ENCODE peak calls at places on chromosome 19, in four cellular contexts. One of them, this sample, is unnamed.

GRCh38 chr19:5126498-5127223 is 157.7 kb downstream of the KDM4B start:
- DNase-seq in tibial nerve: no peak
- DNase-seq in IMR-90: no peak
- DNase-seq in ovary: no peak
- DNase-seq in this sample: no peak

GRCh38 chr19:7742575-7742974 is 4.8 kb downstream of the CD209 start:
- DNase-seq in ovary: no peak
- DNase-seq in IMR-90: no peak
- DNase-seq in tibial nerve: no peak
- DNase-seq in this sample: no peak

GRCh38 chr19:44611812-44612295 is 1.5 kb upstream of the IGSF23 start:
- DNase-seq in IMR-90: no peak
- DNase-seq in tibial nerve: no peak
- DNase-seq in ovary: no peak
- DNase-seq in this sample: no peak

GRCh38 chr19:38018694-38019426 is 111.9 kb downstream of the SIPA1L3 start:
- DNase-seq in ovary: no peak
- DNase-seq in IMR-90: no peak
- DNase-seq in tibial nerve: no peak
- DNase-seq in this sample: no peak

GRCh38 chr19:53467503-53468262 is at the start of gene ZNF813:
- DNase-seq in tibial nerve: peak; percentile 97
- DNase-seq in IMR-90: peak; percentile 76
- DNase-seq in ovary: peak; percentile 96
- DNase-seq in this sample: peak; percentile 98

GRCh38 chr19:7668842-7669241 is at the start of gene RETN:
- DNase-seq in IMR-90: no peak
- DNase-seq in tibial nerve: no peak
- DNase-seq in ovary: no peak
- DNase-seq in this sample: no peak

GRCh38 chr19:5321851-5322681 is 18.5 kb downstream of the PTPRS start:
- DNase-seq in ovary: no peak
- DNase-seq in IMR-90: no peak
- DNase-seq in tibial nerve: no peak
- DNase-seq in this sample: no peak

GRCh38 chr19:41476583-41476982 is 33.6 kb downstream of the ERICH4 start:
- DNase-seq in tibial nerve: no peak
- DNase-seq in IMR-90: no peak
- DNase-seq in ovary: no peak
- DNase-seq in this sample: no peak

GRCh38 chr19:8451885-8452284 is 7.1 kb downstream of the HNRNPM start:
- DNase-seq in tibial nerve: no peak
- DNase-seq in ovary: no peak
- DNase-seq in IMR-90: peak; percentile 79
- DNase-seq in this sample: no peak

GRCh38 chr19:38691938-38692457 is 44.5 kb downstream of the ACTN4 start:
- DNase-seq in tibial nerve: no peak
- DNase-seq in IMR-90: peak; percentile 92
- DNase-seq in ovary: peak; percentile 63
- DNase-seq in this sample: no peak

GRCh38 chr19:38650911-38651584 is 3.6 kb downstream of the ACTN4 start:
- DNase-seq in tibial nerve: peak; percentile 61
- DNase-seq in ovary: peak; percentile 62
- DNase-seq in IMR-90: peak; percentile 60
- DNase-seq in this sample: no peak

GRCh38 chr19:49677901-49678674 is 1.0 kb downstream of the PRMT1 start:
- DNase-seq in tibial nerve: peak; percentile 83
- DNase-seq in ovary: peak; percentile 81
- DNase-seq in IMR-90: peak; percentile 62
- DNase-seq in this sample: peak; percentile 72

GRCh38 chr19:8515317-8515716 is 1.4 kb upstream of the ZNF414 start:
- DNase-seq in IMR-90: no peak
- DNase-seq in tibial nerve: no peak
- DNase-seq in ovary: no peak
- DNase-seq in this sample: no peak

GRCh38 chr19:6236310-6237291 is 43.2 kb downstream of the MLLT1 start:
- DNase-seq in ovary: peak; percentile 30
- DNase-seq in tibial nerve: no peak
- DNase-seq in IMR-90: no peak
- DNase-seq in this sample: no peak

GRCh38 chr19:6041991-6042421 is 64.1 kb upstream of the RANBP3 start:
- DNase-seq in ovary: no peak
- DNase-seq in tibial nerve: no peak
- DNase-seq in IMR-90: no peak
- DNase-seq in this sample: peak; percentile 13

GRCh38 chr19:48516536-48516935 is 4.9 kb upstream of the LMTK3 start:
- DNase-seq in tibial nerve: no peak
- DNase-seq in ovary: no peak
- DNase-seq in IMR-90: no peak
- DNase-seq in this sample: no peak

GRCh38 chr19:42816901-42817300 is 51.4 kb upstream of the PSG8 start:
- DNase-seq in tibial nerve: no peak
- DNase-seq in IMR-90: peak; percentile 31
- DNase-seq in ovary: no peak
- DNase-seq in this sample: no peak

GRCh38 chr19:16135410-16136127 is 7.9 kb upstream of the HSH2D start:
- DNase-seq in IMR-90: no peak
- DNase-seq in tibial nerve: no peak
- DNase-seq in ovary: no peak
- DNase-seq in this sample: no peak
- H3K27ac ChIP-seq in IMR-90: no peak overlapping the region
- H3K27ac ChIP-seq in tibial nerve: no peak overlapping the region
- H3K27ac ChIP-seq in ovary: no peak overlapping the region
- H3K27ac ChIP-seq in this sample: no peak overlapping the region

DNA sequence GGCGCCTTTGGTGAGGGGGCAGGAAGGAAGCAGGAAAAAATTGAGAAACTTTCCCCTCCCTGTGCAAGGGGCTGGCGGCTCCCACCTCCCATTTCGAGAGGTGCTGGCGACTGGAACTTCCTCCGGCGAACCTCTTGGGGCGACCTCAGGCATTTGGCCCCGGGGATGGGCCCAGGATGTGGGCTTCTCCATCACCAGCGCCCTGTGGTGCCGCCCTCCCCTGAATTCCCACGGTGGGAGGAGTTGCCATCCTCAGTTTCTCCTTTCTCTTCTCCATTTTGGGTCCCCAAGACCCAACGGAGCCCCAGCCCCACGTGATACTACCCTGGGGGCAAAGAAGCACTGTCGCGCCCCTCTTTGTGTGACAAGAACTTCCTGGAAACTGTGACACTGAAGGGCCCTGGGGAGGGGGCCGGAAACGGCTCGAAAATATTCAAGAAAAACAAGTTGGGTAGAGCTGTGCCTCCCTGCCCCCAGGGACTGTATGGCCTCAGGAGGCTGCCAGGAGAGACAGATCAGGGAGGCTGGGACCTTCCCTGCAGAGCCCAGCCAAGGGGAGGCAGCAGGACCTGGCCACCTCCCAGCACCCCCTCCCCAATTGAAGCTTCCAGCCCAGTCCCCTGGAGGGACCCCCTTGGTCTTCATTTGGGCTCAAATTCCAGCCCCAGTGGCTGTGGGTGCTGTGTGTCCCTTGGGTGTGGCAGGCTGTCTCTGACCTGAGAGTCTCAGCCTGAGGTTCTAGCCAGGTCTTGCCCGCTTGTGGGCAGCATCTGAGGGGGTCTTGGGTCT is 16.2 kb upstream of the AP1M2 start:
- DNase-seq in IMR-90: no peak
- DNase-seq in tibial nerve: no peak
- DNase-seq in ovary: peak; percentile 34
- DNase-seq in this sample: no peak
- TF ChIP-seq CTCF in IMR-90: no peak
- TF ChIP-seq CTCF in tibial nerve: no peak
- TF ChIP-seq CTCF in ovary: no peak
- TF ChIP-seq CTCF in this sample: no peak

DNA sequence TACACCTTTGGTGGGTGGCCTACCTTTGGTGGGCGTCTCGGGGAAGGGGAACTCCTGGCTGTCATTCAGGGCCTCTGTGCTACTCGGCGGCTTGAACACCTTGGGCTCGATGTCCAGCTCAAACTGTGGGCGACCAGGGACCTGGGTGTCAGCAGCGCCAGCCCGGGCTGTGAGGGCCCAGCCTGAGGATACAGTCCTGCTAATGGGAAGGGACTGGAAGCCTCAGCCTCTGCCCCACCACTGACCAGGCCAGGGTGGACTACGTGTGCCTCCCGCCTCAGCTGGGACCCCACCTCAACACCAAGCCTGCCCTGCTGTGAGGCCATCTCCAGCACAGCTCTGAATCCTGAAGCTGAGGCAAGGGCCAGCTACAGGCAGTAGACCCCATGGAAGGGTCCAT is 7.7 kb downstream of the TMEM259 start:
- DNase-seq in IMR-90: no peak
- DNase-seq in ovary: no peak
- DNase-seq in tibial nerve: no peak
- DNase-seq in this sample: no peak
- TF ChIP-seq POLR2A in IMR-90: no peak
- TF ChIP-seq POLR2A in ovary: no peak
- TF ChIP-seq POLR2A in tibial nerve: no peak
- TF ChIP-seq POLR2A in this sample: no peak

GRCh38 chr19:18309525-18310064 is 13.3 kb downstream of the LSM4 start:
- DNase-seq in IMR-90: no peak
- DNase-seq in ovary: no peak
- DNase-seq in tibial nerve: no peak
- DNase-seq in this sample: no peak
- H3K27ac ChIP-seq in IMR-90: no peak overlapping the region
- H3K27ac ChIP-seq in ovary: peak overlapping the region; percentile 12
- H3K27ac ChIP-seq in tibial nerve: peak overlapping the region; percentile 100
- H3K27ac ChIP-seq in this sample: no peak overlapping the region

DNA sequence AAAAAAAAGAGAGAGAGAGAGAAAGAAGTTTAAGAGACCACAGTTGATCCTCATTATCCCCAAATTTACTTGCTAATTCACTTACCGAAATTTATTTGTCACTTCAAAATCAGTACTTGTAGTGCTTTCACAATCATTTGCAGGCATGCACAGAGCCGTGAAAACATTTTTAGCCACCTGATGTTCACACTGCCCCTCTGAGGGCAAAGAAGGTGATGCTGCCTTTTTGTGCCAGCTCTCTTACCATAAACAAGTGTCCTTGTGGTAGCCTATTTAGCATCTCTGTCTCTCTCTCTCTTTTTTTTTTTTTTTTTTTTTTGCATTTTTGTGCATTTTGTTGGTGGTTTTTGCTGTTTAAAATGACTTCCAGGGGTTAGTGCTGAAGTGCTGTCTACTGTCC is 24.0 kb upstream of the CASP14 start:
- DNase-seq in tibial nerve: no peak
- DNase-seq in IMR-90: no peak
- DNase-seq in ovary: no peak
- DNase-seq in this sample: peak; percentile 47
- TF ChIP-seq CTCF in tibial nerve: no peak
- TF ChIP-seq CTCF in IMR-90: no peak
- TF ChIP-seq CTCF in ovary: no peak
- TF ChIP-seq CTCF in this sample: no peak

GRCh38 chr19:12596927-12597548 is 13.6 kb downstream of the ZNF490 start:
- DNase-seq in ovary: no peak
- DNase-seq in tibial nerve: no peak
- DNase-seq in IMR-90: no peak
- DNase-seq in this sample: peak; percentile 62
- TF ChIP-seq POLR2A in ovary: no peak
- TF ChIP-seq POLR2A in tibial nerve: no peak
- TF ChIP-seq POLR2A in IMR-90: no peak
- TF ChIP-seq POLR2A in this sample: no peak

GRCh38 chr19:19316082-19316481 is 4.2 kb downstream of the SUGP1 start:
- DNase-seq in tibial nerve: no peak
- DNase-seq in IMR-90: no peak
- DNase-seq in ovary: no peak
- DNase-seq in this sample: no peak

GRCh38 chr19:19321143-19321577 is 531 bp downstream of the MAU2 start:
- DNase-seq in IMR-90: no peak
- DNase-seq in ovary: no peak
- DNase-seq in tibial nerve: no peak
- DNase-seq in this sample: peak; percentile 20

GRCh38 chr19:19320362-19321142 is at the start of the genes MAU2 and SUGP1:
- DNase-seq in tibial nerve: peak; percentile 82
- DNase-seq in IMR-90: peak; percentile 90
- DNase-seq in ovary: peak; percentile 86
- DNase-seq in this sample: peak; percentile 96

GRCh38 chr19:19324059-19324755 is 3.6 kb downstream of the MAU2 start:
- DNase-seq in tibial nerve: no peak
- DNase-seq in ovary: no peak
- DNase-seq in IMR-90: no peak
- DNase-seq in this sample: no peak

GRCh38 chr19:19319725-19320361 is 466 bp downstream of the SUGP1 start:
- DNase-seq in ovary: no peak
- DNase-seq in IMR-90: no peak
- DNase-seq in tibial nerve: no peak
- DNase-seq in this sample: no peak
- H3K27ac ChIP-seq in ovary: peak overlapping the region; percentile 82
- H3K27ac ChIP-seq in IMR-90: peak overlapping the region; percentile 96
- H3K27ac ChIP-seq in tibial nerve: peak overlapping the region; percentile 96
- H3K27ac ChIP-seq in this sample: peak overlapping the region; percentile 95

GRCh38 chr19:47243776-47244547 is 12.4 kb upstream of the CCDC9 start:
- DNase-seq in IMR-90: peak; percentile 97
- DNase-seq in tibial nerve: peak; percentile 77
- DNase-seq in ovary: peak; percentile 93
- DNase-seq in this sample: peak; percentile 88

GRCh38 chr19:47243364-47243775 is 12.4 kb upstream of the BBC3 start:
- DNase-seq in tibial nerve: no peak
- DNase-seq in ovary: no peak
- DNase-seq in IMR-90: no peak
- DNase-seq in this sample: no peak

GRCh38 chr19:47241919-47242644 is 11.1 kb upstream of the BBC3 start:
- DNase-seq in IMR-90: no peak
- DNase-seq in tibial nerve: no peak
- DNase-seq in ovary: no peak
- DNase-seq in this sample: no peak

GRCh38 chr19:47247308-47247990 is 8.9 kb upstream of the CCDC9 start:
- DNase-seq in IMR-90: peak; percentile 75
- DNase-seq in tibial nerve: peak; percentile 79
- DNase-seq in ovary: peak; percentile 82
- DNase-seq in this sample: peak; percentile 86
- TF ChIP-seq CTCF in IMR-90: peak; percentile 91
- TF ChIP-seq CTCF in tibial nerve: peak; percentile 86
- TF ChIP-seq CTCF in ovary: peak; percentile 84
- TF ChIP-seq CTCF in this sample: peak; percentile 94